ENCODE peak calls at places on chromosomes 6 and 20, in ten cellular contexts. D is WERI-Rb-1, T is right lobe of liver, N is endothelial cell, Z is psoas muscle, V is dorsolateral prefrontal cortex, I is hepatocyte, S is mammary epithelial cell, U is colonic mucosa, C is MM.1S. J is an unnamed sample.

GRCh38 chr6:51410453-51410852 is 591.8 kb downstream of the TFAP2B start:
- DNase-seq in D (no peak), T (no peak), N (no peak), Z (no peak), V (no peak), I (no peak), S (no peak), U (no peak), C (no peak), J (no peak)

GRCh38 chr20:4040283-4041179 is 25.2 kb upstream of the RNF24 start:
- DNase-seq in D (no peak), T (no peak), N (no peak), Z (no peak), V (no peak), I (no peak), S (peak; percentile 34), U (peak; percentile 45), C (no peak), J (no peak)

GRCh38 chr20:50138120-50138478 is 15.4 kb downstream of the PEDS1 start:
- DNase-seq in D (no peak), T (peak; percentile 75), N (no peak), Z (no peak), V (no peak), I (no peak), S (no peak), U (no peak), C (no peak), J (no peak)

GRCh38 chr6:5373430-5373829 is 112.1 kb downstream of the FARS2 start:
- DNase-seq in D (no peak), T (no peak), N (no peak), Z (no peak), V (no peak), I (no peak), S (no peak), U (no peak), C (no peak), J (no peak)

GRCh38 chr6:81718126-81718525 is 34.4 kb downstream of the TENT5A start:
- DNase-seq in D (no peak), T (no peak), N (no peak), Z (no peak), V (no peak), I (no peak), S (no peak), U (no peak), C (no peak), J (no peak)

GRCh38 chr20:25252686-25253421 is 5.0 kb downstream of the PYGB start:
- DNase-seq in D (peak; percentile 16), T (no peak), N (no peak), Z (no peak), V (peak; percentile 13), I (peak; percentile 28), S (peak; percentile 46), U (peak; percentile 61), C (no peak), J (no peak)

GRCh38 chr6:77688641-77689040 is 35.8 kb downstream of the MEI4 start:
- DNase-seq in D (peak; percentile 19), T (no peak), N (no peak), Z (no peak), V (no peak), I (no peak), S (no peak), U (no peak), C (no peak), J (no peak)

GRCh38 chr6:501891-502601 is 110.5 kb downstream of the IRF4 start:
- DNase-seq in D (no peak), T (no peak), N (no peak), Z (no peak), V (no peak), I (no peak), S (no peak), U (no peak), C (peak; percentile 8), J (no peak)

GRCh38 chr6:87918461-87918941 is 129.1 kb upstream of the SPACA1 start:
- DNase-seq in D (no peak), T (no peak), N (no peak), Z (no peak), V (no peak), I (no peak), S (no peak), U (no peak), C (peak; percentile 73), J (no peak)

GRCh38 chr6:87917861-87918260 is 129.8 kb upstream of the SPACA1 start:
- DNase-seq in D (no peak), T (no peak), N (no peak), Z (no peak), V (no peak), I (no peak), S (no peak), U (no peak), C (no peak), J (no peak)

GRCh38 chr6:87920245-87920644 is 127.4 kb upstream of the SPACA1 start:
- DNase-seq in D (no peak), T (no peak), N (no peak), Z (no peak), V (no peak), I (no peak), S (no peak), U (no peak), C (no peak), J (no peak)

GRCh38 chr6:87919001-87919400 is 128.6 kb upstream of the SPACA1 start:
- DNase-seq in D (no peak), T (no peak), N (no peak), Z (no peak), V (no peak), I (no peak), S (no peak), U (no peak), C (no peak), J (no peak)

GRCh38 chr6:87919416-87919815 is 128.2 kb upstream of the SPACA1 start:
- DNase-seq in D (no peak), T (no peak), N (no peak), Z (no peak), V (no peak), I (no peak), S (no peak), U (no peak), C (no peak), J (no peak)
- TF ChIP-seq CTCF in D (no peak), T (no peak), N (no peak), Z (no peak), V (no peak), I (no peak), S (no peak), U (no peak), C (no peak), J (no peak)

GRCh38 chr6:167119680-167120556 is 3.0 kb upstream of the CCR6 start:
- DNase-seq in D (no peak), T (no peak), N (no peak), Z (no peak), V (no peak), I (no peak), S (no peak), U (peak; percentile 70), C (peak; percentile 41), J (no peak)
- TF ChIP-seq CTCF in D (no peak), T (no peak), N (no peak), Z (no peak), V (no peak), I (no peak), S (no peak), U (no peak), C (peak; percentile 26), J (no peak)

GRCh38 chr6:96900873-96901272 is 3.2 kb upstream of the NDUFAF4 start:
- DNase-seq in D (no peak), T (no peak), N (no peak), Z (no peak), V (no peak), I (no peak), S (no peak), U (no peak), C (no peak), J (no peak)

GRCh38 chr6:96899599-96899998 is 1.9 kb upstream of the NDUFAF4 start:
- DNase-seq in D (no peak), T (no peak), N (no peak), Z (no peak), V (no peak), I (no peak), S (no peak), U (no peak), C (no peak), J (no peak)

GRCh38 chr6:96898241-96898851 is 655 bp upstream of the NDUFAF4 start:
- DNase-seq in D (no peak), T (no peak), N (no peak), Z (no peak), V (no peak), I (no peak), S (no peak), U (no peak), C (no peak), J (no peak)

GRCh38 chr6:96897396-96898240 is at the start of gene NDUFAF4:
- DNase-seq in D (peak; percentile 96), T (peak; percentile 98), N (peak; percentile 98), Z (peak; percentile 98), V (peak; percentile 94), I (peak; percentile 98), S (peak; percentile 90), U (peak; percentile 98), C (peak; percentile 95), J (peak; percentile 96)

GRCh38 chr6:96899019-96899418 is 1.3 kb upstream of the NDUFAF4 start:
- DNase-seq in D (peak; percentile 27), T (no peak), N (peak; percentile 11), Z (no peak), V (no peak), I (peak; percentile 63), S (peak; percentile 16), U (peak; percentile 39), C (peak; percentile 47), J (no peak)
- TF ChIP-seq CTCF in D (peak; percentile 34), T (peak; percentile 55), N (no peak), Z (peak; percentile 52), V (peak; percentile 87), I (peak; percentile 72), S (peak; percentile 63), U (no peak), C (peak; percentile 55), J (peak; percentile 46)

GRCh38 chr6:71420693-71421328 is 132.2 kb downstream of the OGFRL1 start:
- DNase-seq in D (peak; percentile 95), T (peak; percentile 98), N (peak; percentile 90), Z (peak; percentile 97), V (peak; percentile 97), I (peak; percentile 97), S (peak; percentile 95), U (peak; percentile 85), C (peak; percentile 86), J (peak; percentile 87)

GRCh38 chr6:71421611-71422010 is 133.0 kb downstream of the OGFRL1 start:
- DNase-seq in D (no peak), T (no peak), N (no peak), Z (no peak), V (no peak), I (no peak), S (no peak), U (no peak), C (no peak), J (no peak)

GRCh38 chr6:71419217-71419953 is 130.8 kb downstream of the OGFRL1 start:
- DNase-seq in D (no peak), T (peak; percentile 52), N (no peak), Z (no peak), V (no peak), I (peak; percentile 20), S (no peak), U (no peak), C (no peak), J (no peak)

GRCh38 chr6:71414486-71414885 is 125.9 kb downstream of the OGFRL1 start:
- DNase-seq in D (no peak), T (no peak), N (no peak), Z (no peak), V (no peak), I (no peak), S (no peak), U (no peak), C (no peak), J (no peak)

DNA sequence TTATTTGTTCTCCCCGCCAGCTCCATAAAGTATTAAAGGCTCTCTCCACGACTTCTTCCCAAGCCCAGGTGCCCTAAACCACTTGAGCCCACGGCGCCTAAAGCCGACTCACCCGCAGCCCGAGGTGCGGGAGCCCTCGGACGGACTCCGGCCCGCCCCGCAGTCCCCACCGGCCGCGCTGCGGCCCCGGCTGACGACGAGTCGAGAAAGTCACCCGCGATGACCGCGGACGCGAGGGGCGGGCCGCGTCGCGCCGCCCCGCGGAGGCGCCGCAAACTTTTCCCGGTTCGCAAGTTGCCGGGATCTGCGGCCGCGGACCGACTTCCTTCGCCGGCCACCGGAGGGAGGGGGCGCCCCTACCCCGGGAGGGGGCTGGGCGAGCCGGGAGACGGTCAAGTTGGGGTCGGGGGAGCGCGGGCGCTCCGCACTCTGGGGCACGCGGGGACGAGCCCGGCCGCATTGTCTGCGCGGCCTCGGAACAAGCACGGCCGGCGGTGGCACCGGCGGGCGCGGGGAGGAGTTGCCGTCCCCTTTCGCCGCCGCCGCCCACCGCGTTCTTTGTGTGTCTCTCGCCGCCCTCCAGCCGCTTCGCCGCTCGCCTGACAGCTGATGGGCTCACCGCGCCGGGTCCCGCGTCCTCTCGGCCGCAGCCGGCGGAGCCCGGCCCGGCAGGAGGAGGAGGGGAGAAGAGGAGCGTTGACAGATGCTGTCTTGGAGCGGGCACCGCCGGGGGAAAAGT is 131.5 kb downstream of the OGFRL1 start:
- DNase-seq in D (peak; percentile 44), T (peak; percentile 75), N (peak; percentile 56), Z (peak; percentile 85), V (no peak), I (peak; percentile 70), S (no peak), U (peak; percentile 33), C (peak; percentile 21), J (peak; percentile 46)
- TF ChIP-seq CTCF in D (no peak), T (peak; percentile 43), N (no peak), Z (peak; percentile 33), V (peak; percentile 40), I (peak; percentile 34), S (peak; percentile 17), U (no peak), C (peak; percentile 10), J (peak; percentile 46)

J was measured in progenitor cell of endocrine pancreas.